ENCODE peak calls at places on chromosome 20, in five cellular contexts. One of them, this sample, is unnamed.

GRCh38 chr20:19646963-19647362 is 111.1 kb upstream of the RIN2 start:
- DNase-seq in SK-N-SH: no peak
- DNase-seq in cardiac muscle cell: no peak
- DNase-seq in left ventricle myocardium inferior: no peak
- DNase-seq in A549: no peak
- DNase-seq in this sample: no peak

GRCh38 chr20:18695175-18695574 is 107.3 kb downstream of the DTD1 start:
- DNase-seq in SK-N-SH: no peak
- DNase-seq in cardiac muscle cell: no peak
- DNase-seq in left ventricle myocardium inferior: no peak
- DNase-seq in A549: no peak
- DNase-seq in this sample: no peak

GRCh38 chr20:36541227-36542018 is at the start of gene MYL9:
- DNase-seq in SK-N-SH: no peak
- DNase-seq in cardiac muscle cell: peak; percentile 90
- DNase-seq in left ventricle myocardium inferior: peak; percentile 97
- DNase-seq in A549: no peak
- DNase-seq in this sample: no peak

GRCh38 chr20:21681932-21682318 is 23.5 kb upstream of the PAX1 start:
- DNase-seq in SK-N-SH: no peak
- DNase-seq in cardiac muscle cell: no peak
- DNase-seq in left ventricle myocardium inferior: no peak
- DNase-seq in A549: no peak
- DNase-seq in this sample: no peak

GRCh38 chr20:39049148-39049547 is 87.0 kb downstream of the DHX35 start:
- DNase-seq in SK-N-SH: no peak
- DNase-seq in cardiac muscle cell: no peak
- DNase-seq in left ventricle myocardium inferior: no peak
- DNase-seq in A549: no peak
- DNase-seq in this sample: no peak

GRCh38 chr20:43761396-43762340 is 34.9 kb upstream of the GTSF1L start:
- DNase-seq in SK-N-SH: no peak
- DNase-seq in cardiac muscle cell: no peak
- DNase-seq in left ventricle myocardium inferior: no peak
- DNase-seq in A549: no peak
- DNase-seq in this sample: no peak

GRCh38 chr20:9506337-9506821 is 8.0 kb upstream of the LAMP5 start:
- DNase-seq in SK-N-SH: no peak
- DNase-seq in cardiac muscle cell: no peak
- DNase-seq in left ventricle myocardium inferior: no peak
- DNase-seq in A549: no peak
- DNase-seq in this sample: no peak

GRCh38 chr20:51378171-51378928 is 164.2 kb downstream of the NFATC2 start:
- DNase-seq in SK-N-SH: no peak
- DNase-seq in cardiac muscle cell: no peak
- DNase-seq in left ventricle myocardium inferior: no peak
- DNase-seq in A549: no peak
- DNase-seq in this sample: no peak

GRCh38 chr20:34237942-34238341 is 3.3 kb upstream of the ASIP start:
- DNase-seq in SK-N-SH: no peak
- DNase-seq in cardiac muscle cell: no peak
- DNase-seq in left ventricle myocardium inferior: no peak
- DNase-seq in A549: no peak
- DNase-seq in this sample: no peak

GRCh38 chr20:4697189-4697873 is 24.4 kb upstream of the PRND start:
- DNase-seq in SK-N-SH: no peak
- DNase-seq in cardiac muscle cell: no peak
- DNase-seq in left ventricle myocardium inferior: no peak
- DNase-seq in A549: no peak
- DNase-seq in this sample: no peak

GRCh38 chr20:44247131-44247571 is at the start of gene GDAP1L1:
- DNase-seq in SK-N-SH: peak; percentile 91
- DNase-seq in cardiac muscle cell: no peak
- DNase-seq in left ventricle myocardium inferior: no peak
- DNase-seq in A549: no peak
- DNase-seq in this sample: no peak

GRCh38 chr20:53884859-53885654 is 185.3 kb downstream of the BCAS1 start:
- DNase-seq in SK-N-SH: no peak
- DNase-seq in cardiac muscle cell: no peak
- DNase-seq in left ventricle myocardium inferior: no peak
- DNase-seq in A549: no peak
- DNase-seq in this sample: no peak

GRCh38 chr20:8860011-8860495 is 208.8 kb upstream of the PLCB4 start:
- DNase-seq in SK-N-SH: no peak
- DNase-seq in cardiac muscle cell: peak; percentile 74
- DNase-seq in left ventricle myocardium inferior: no peak
- DNase-seq in A549: peak; percentile 42
- DNase-seq in this sample: no peak

GRCh38 chr20:20333866-20334265 is 34.0 kb upstream of the INSM1 start:
- DNase-seq in SK-N-SH: no peak
- DNase-seq in cardiac muscle cell: no peak
- DNase-seq in left ventricle myocardium inferior: no peak
- DNase-seq in A549: no peak
- DNase-seq in this sample: no peak

GRCh38 chr20:9270831-9271230 is 201.9 kb downstream of the PLCB4 start:
- DNase-seq in SK-N-SH: no peak
- DNase-seq in cardiac muscle cell: peak; percentile 80
- DNase-seq in left ventricle myocardium inferior: no peak
- DNase-seq in A549: no peak
- DNase-seq in this sample: no peak

GRCh38 chr20:49595811-49596545 is 28.0 kb upstream of the PTGIS start:
- DNase-seq in SK-N-SH: no peak
- DNase-seq in cardiac muscle cell: peak; percentile 57
- DNase-seq in left ventricle myocardium inferior: no peak
- DNase-seq in A549: no peak
- DNase-seq in this sample: peak; percentile 71

GRCh38 chr20:19672498-19672897 is 85.6 kb upstream of the RIN2 start:
- DNase-seq in SK-N-SH: no peak
- DNase-seq in cardiac muscle cell: no peak
- DNase-seq in left ventricle myocardium inferior: no peak
- DNase-seq in A549: no peak
- DNase-seq in this sample: no peak

GRCh38 chr20:15179426-15180190 is 842.2 kb upstream of the FLRT3 start:
- DNase-seq in SK-N-SH: no peak
- DNase-seq in cardiac muscle cell: no peak
- DNase-seq in left ventricle myocardium inferior: peak; percentile 19
- DNase-seq in A549: no peak
- DNase-seq in this sample: no peak

GRCh38 chr20:34473262-34473883 is 42.8 kb upstream of the DYNLRB1 start:
- DNase-seq in SK-N-SH: peak; percentile 73
- DNase-seq in cardiac muscle cell: peak; percentile 58
- DNase-seq in left ventricle myocardium inferior: peak; percentile 38
- DNase-seq in A549: peak; percentile 44
- DNase-seq in this sample: peak; percentile 67

GRCh38 chr20:59664389-59665055 is 60.2 kb downstream of the PHACTR3 start:
- DNase-seq in SK-N-SH: no peak
- DNase-seq in cardiac muscle cell: no peak
- DNase-seq in left ventricle myocardium inferior: no peak
- DNase-seq in A549: no peak
- DNase-seq in this sample: no peak

GRCh38 chr20:7113577-7114466 is 346.3 kb downstream of the BMP2 start:
- DNase-seq in SK-N-SH: peak; percentile 56
- DNase-seq in cardiac muscle cell: peak; percentile 61
- DNase-seq in left ventricle myocardium inferior: peak; percentile 30
- DNase-seq in A549: peak; percentile 19
- DNase-seq in this sample: peak; percentile 57

GRCh38 chr20:55650609-55651228 is 354.6 kb downstream of the CBLN4 start:
- DNase-seq in SK-N-SH: no peak
- DNase-seq in cardiac muscle cell: no peak
- DNase-seq in left ventricle myocardium inferior: no peak
- DNase-seq in A549: no peak
- DNase-seq in this sample: no peak

GRCh38 chr20:48791666-48792071 is 36.1 kb downstream of the PREX1 start:
- DNase-seq in SK-N-SH: no peak
- DNase-seq in cardiac muscle cell: peak; percentile 83
- DNase-seq in left ventricle myocardium inferior: no peak
- DNase-seq in A549: no peak
- DNase-seq in this sample: no peak

GRCh38 chr20:22901164-22901563 is 133.9 kb upstream of the SSTR4 start:
- DNase-seq in SK-N-SH: no peak
- DNase-seq in cardiac muscle cell: no peak
- DNase-seq in left ventricle myocardium inferior: no peak
- DNase-seq in A549: no peak
- DNase-seq in this sample: no peak

GRCh38 chr20:35792740-35793139 is 20.9 kb downstream of the PHF20 start:
- DNase-seq in SK-N-SH: no peak
- DNase-seq in cardiac muscle cell: no peak
- DNase-seq in left ventricle myocardium inferior: no peak
- DNase-seq in A549: no peak
- DNase-seq in this sample: no peak

GRCh38 chr20:37777556-37777955 is 83.7 kb downstream of the CTNNBL1 start:
- DNase-seq in SK-N-SH: no peak
- DNase-seq in cardiac muscle cell: peak; percentile 38
- DNase-seq in left ventricle myocardium inferior: no peak
- DNase-seq in A549: no peak
- DNase-seq in this sample: no peak

GRCh38 chr20:14507711-14508110 is 170.3 kb upstream of the FLRT3 start:
- DNase-seq in SK-N-SH: no peak
- DNase-seq in cardiac muscle cell: no peak
- DNase-seq in left ventricle myocardium inferior: no peak
- DNase-seq in A549: no peak
- DNase-seq in this sample: no peak

GRCh38 chr20:13492001-13492480 is 146.7 kb downstream of the TASP1 start:
- DNase-seq in SK-N-SH: no peak
- DNase-seq in cardiac muscle cell: peak; percentile 91
- DNase-seq in left ventricle myocardium inferior: peak; percentile 19
- DNase-seq in A549: peak; percentile 25
- DNase-seq in this sample: peak; percentile 2

GRCh38 chr20:47370214-47370613 is 13.7 kb upstream of the ZMYND8 start:
- DNase-seq in SK-N-SH: no peak
- DNase-seq in cardiac muscle cell: no peak
- DNase-seq in left ventricle myocardium inferior: no peak
- DNase-seq in A549: no peak
- DNase-seq in this sample: no peak

GRCh38 chr20:59191036-59191755 is 27.6 kb downstream of the ZNF831 start:
- DNase-seq in SK-N-SH: no peak
- DNase-seq in cardiac muscle cell: no peak
- DNase-seq in left ventricle myocardium inferior: no peak
- DNase-seq in A549: no peak
- DNase-seq in this sample: no peak

GRCh38 chr20:5780233-5781217 is 30.3 kb downstream of the SHLD1 start:
- DNase-seq in SK-N-SH: no peak
- DNase-seq in cardiac muscle cell: no peak
- DNase-seq in left ventricle myocardium inferior: no peak
- DNase-seq in A549: no peak
- DNase-seq in this sample: peak; percentile 40
- H3K4me1 ChIP-seq in SK-N-SH: no peaks in the 10 kb centered on the region
- H3K4me1 ChIP-seq in cardiac muscle cell: no peaks in the 10 kb centered on the region
- H3K4me1 ChIP-seq in left ventricle myocardium inferior: peaks cover 36% of the 10 kb centered on the region
- H3K4me1 ChIP-seq in A549: peaks cover 56% of the 10 kb centered on the region
- H3K4me1 ChIP-seq in this sample: no peaks in the 10 kb centered on the region

GRCh38 chr20:46070215-46070910 is 19.4 kb downstream of the NCOA5 start:
- DNase-seq in SK-N-SH: no peak
- DNase-seq in cardiac muscle cell: peak; percentile 78
- DNase-seq in left ventricle myocardium inferior: no peak
- DNase-seq in A549: no peak
- DNase-seq in this sample: no peak

GRCh38 chr20:46074006-46074405 is 15.8 kb downstream of the NCOA5 start:
- DNase-seq in SK-N-SH: no peak
- DNase-seq in cardiac muscle cell: no peak
- DNase-seq in left ventricle myocardium inferior: no peak
- DNase-seq in A549: no peak
- DNase-seq in this sample: no peak

GRCh38 chr20:46073024-46073423 is 16.7 kb downstream of the NCOA5 start:
- DNase-seq in SK-N-SH: no peak
- DNase-seq in cardiac muscle cell: no peak
- DNase-seq in left ventricle myocardium inferior: no peak
- DNase-seq in A549: no peak
- DNase-seq in this sample: no peak

GRCh38 chr20:46071573-46071972 is 18.2 kb downstream of the NCOA5 start:
- DNase-seq in SK-N-SH: no peak
- DNase-seq in cardiac muscle cell: no peak
- DNase-seq in left ventricle myocardium inferior: no peak
- DNase-seq in A549: no peak
- DNase-seq in this sample: no peak

GRCh38 chr20:46073443-46073842 is 16.3 kb downstream of the NCOA5 start:
- DNase-seq in SK-N-SH: no peak
- DNase-seq in cardiac muscle cell: no peak
- DNase-seq in left ventricle myocardium inferior: no peak
- DNase-seq in A549: no peak
- DNase-seq in this sample: peak; percentile 89
- H3K4me3 ChIP-seq in SK-N-SH: no peak overlapping the region
- H3K4me3 ChIP-seq in cardiac muscle cell: no peak overlapping the region
- H3K4me3 ChIP-seq in left ventricle myocardium inferior: no peak overlapping the region
- H3K4me3 ChIP-seq in A549: no peak overlapping the region
- H3K4me3 ChIP-seq in this sample: no peak overlapping the region

DNA sequence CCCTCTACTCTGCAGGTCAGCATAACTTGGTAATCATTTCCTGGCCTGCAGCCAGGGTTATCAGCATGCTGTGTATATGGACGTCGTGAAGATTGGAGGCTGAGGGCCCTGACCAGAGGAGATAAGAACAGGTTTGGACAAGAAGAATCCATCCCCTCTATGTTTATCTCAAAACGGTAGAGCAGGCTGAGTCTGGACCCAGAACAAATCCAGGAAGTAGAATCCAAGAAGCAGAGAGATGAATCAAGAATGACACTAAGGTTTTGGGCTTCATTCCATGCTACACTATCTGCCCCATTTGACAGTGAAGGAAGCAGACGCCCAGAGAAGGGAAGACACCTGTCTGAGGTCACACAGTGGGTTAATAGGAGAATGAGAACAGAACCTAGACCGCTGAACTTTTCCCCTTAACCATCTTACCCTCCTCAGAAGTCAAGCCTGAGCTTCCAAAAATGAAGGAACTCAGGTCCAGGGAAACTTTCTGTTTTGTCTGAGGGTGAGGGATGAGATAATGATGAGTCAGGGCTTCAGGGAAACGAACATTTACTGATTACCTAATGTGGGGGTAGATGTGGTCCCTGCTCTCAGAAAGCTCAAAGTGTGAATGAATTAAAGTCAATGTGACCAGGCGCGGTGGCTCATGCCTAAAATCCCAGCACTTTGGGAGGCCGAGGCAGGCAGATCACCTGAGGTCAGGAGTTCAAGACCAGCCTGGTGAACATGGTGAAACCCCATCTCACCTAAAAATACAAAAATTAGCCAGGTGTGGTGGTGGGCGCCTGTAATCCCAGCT is 9.4 kb upstream of the COMMD7 start:
- DNase-seq in SK-N-SH: no peak
- DNase-seq in cardiac muscle cell: peak; percentile 50
- DNase-seq in left ventricle myocardium inferior: no peak
- DNase-seq in A549: no peak
- DNase-seq in this sample: no peak
- H3K27ac ChIP-seq in SK-N-SH: no peak overlapping the region
- H3K27ac ChIP-seq in cardiac muscle cell: peak overlapping the region; percentile 48
- H3K27ac ChIP-seq in left ventricle myocardium inferior: no peak overlapping the region
- H3K27ac ChIP-seq in A549: peak overlapping the region; percentile 67
- H3K27ac ChIP-seq in this sample: no peak overlapping the region

DNA sequence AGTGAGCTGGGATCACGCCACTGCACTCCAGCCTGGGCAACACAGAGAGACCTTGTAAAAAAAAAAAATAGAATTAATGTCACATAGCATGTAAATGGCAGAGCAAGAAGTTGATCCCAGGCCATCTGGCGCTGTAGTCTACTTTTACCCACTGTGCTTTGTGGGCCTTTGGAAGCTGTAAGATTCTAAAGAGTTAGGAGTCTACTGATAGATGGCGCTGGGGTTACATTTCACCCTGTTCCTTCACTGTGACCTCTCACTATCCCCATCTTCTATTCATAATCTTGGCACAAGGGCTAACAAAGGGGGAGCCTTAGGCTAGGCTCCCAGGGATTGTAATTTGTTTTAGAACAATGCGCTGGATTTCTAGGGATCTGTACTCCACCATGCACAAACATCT is 24.4 kb downstream of the SIRPD start:
- DNase-seq in SK-N-SH: no peak
- DNase-seq in cardiac muscle cell: no peak
- DNase-seq in left ventricle myocardium inferior: no peak
- DNase-seq in A549: no peak
- DNase-seq in this sample: no peak
- H3K4me1 ChIP-seq in SK-N-SH: no peaks in the 10 kb centered on the region
- H3K4me1 ChIP-seq in cardiac muscle cell: no peaks in the 10 kb centered on the region
- H3K4me1 ChIP-seq in left ventricle myocardium inferior: no peaks in the 10 kb centered on the region
- H3K4me1 ChIP-seq in A549: no peaks in the 10 kb centered on the region
- H3K4me1 ChIP-seq in this sample: no peaks in the 10 kb centered on the region

This sample was measured in SJCRH30.